ENCODE peak calls at places on chromosomes 3 and 15, in five cellular contexts. Z is stimulated activated CD4-positive, alpha-beta T cell treated with anti-CD3 and anti-CD28 coated beads, TNF-alpha, amount 100 ng/mL, for 1 hour; N is fibroblast of pulmonary artery; U is stimulated activated CD8-positive, alpha-beta memory T cell treated with anti-CD3 and anti-CD28 coated beads, Interleukin-15, amount 100 ng/mL, for 4 hours; A is GM13977. C is an unnamed sample.

GRCh38 chr3:16147226-16147625 is 27.3 kb upstream of the GALNT15 start:
- DNase-seq in N (peak), Z (no peak), A (peak), U (no peak), C (no peak)

GRCh38 chr3:53773586-53774368 is 72.4 kb downstream of the CHDH start:
- DNase-seq in A (peak), Z (no peak), N (peak), U (no peak), C (no peak)

GRCh38 chr15:50128266-50128665 is 9.2 kb upstream of the ATP8B4 start:
- DNase-seq in A (no peak), N (no peak), U (no peak), Z (no peak), C (peak)

GRCh38 chr3:43689766-43690399 is 855 bp upstream of the ABHD5 start:
- DNase-seq in Z (no peak), A (no peak), N (no peak), U (no peak), C (no peak)

GRCh38 chr3:11090551-11090950 is 63.7 kb upstream of the HRH1 start:
- DNase-seq in A (no peak), N (no peak), Z (no peak), U (no peak), C (no peak)

GRCh38 chr3:170301404-170301803 is 56.1 kb upstream of the SKIL start:
- DNase-seq in A (no peak), Z (no peak), N (peak), U (no peak), C (no peak)

GRCh38 chr3:10600159-10601125 is 95.1 kb upstream of the ATP2B2 start:
- DNase-seq in U (no peak), Z (no peak), A (no peak), N (no peak), C (no peak)

GRCh38 chr3:58463181-58463941 is 28.5 kb upstream of the KCTD6 start:
- DNase-seq in U (peak), N (peak), Z (peak), A (peak), C (peak)

GRCh38 chr15:74367296-74367854 is at the start of gene CYP11A1:
- DNase-seq in U (no peak), N (no peak), A (no peak), Z (no peak), C (no peak)

GRCh38 chr3:38227989-38228388 is 37.6 kb upstream of the SLC22A13 start:
- DNase-seq in A (no peak), U (no peak), Z (no peak), N (peak), C (no peak)

GRCh38 chr3:114093596-114093995 is 37.1 kb downstream of the QTRT2 start:
- DNase-seq in N (peak), Z (no peak), U (no peak), A (no peak), C (no peak)